ENCODE peak calls at places on chromosomes 3 and 15, in five cellular contexts. P is AG09309, S is heart left ventricle, J is RWPE2, Z is dorsolateral prefrontal cortex. A is an unnamed sample.

GRCh38 chr3:173301647-173302046 is 95.9 kb upstream of the NLGN1 start:
- DNase-seq in P (no peak), S (no peak), J (no peak), Z (no peak), A (no peak)

GRCh38 chr3:42192334-42193200 is 73.4 kb downstream of the CCK start:
- DNase-seq in P (no peak), S (no peak), J (no peak), Z (no peak), A (no peak)

GRCh38 chr3:114383875-114384557 is 90.2 kb downstream of the TIGIT start:
- DNase-seq in P (peak), S (peak), J (no peak), Z (peak), A (peak)

GRCh38 chr3:193928354-193929209 is 207.4 kb upstream of the HES1 start:
- DNase-seq in P (no peak), S (no peak), J (no peak), Z (no peak), A (no peak)

GRCh38 chr15:56805466-56806146 is 72.3 kb upstream of the ZNF280D start:
- DNase-seq in P (peak), S (no peak), J (peak), Z (no peak), A (no peak)

GRCh38 chr15:51132384-51133139 is 37.9 kb upstream of the TNFAIP8L3 start:
- DNase-seq in P (peak), S (no peak), J (no peak), Z (no peak), A (peak)

GRCh38 chr15:39625451-39625850 is 44.6 kb downstream of the THBS1 start:
- DNase-seq in P (no peak), S (no peak), J (no peak), Z (no peak), A (no peak)

GRCh38 chr3:94734201-94734600 is 671.3 kb downstream of the NSUN3 start:
- DNase-seq in P (no peak), S (no peak), J (no peak), Z (no peak), A (no peak)

GRCh38 chr3:188294823-188295487 is 141.0 kb downstream of the LPP start:
- DNase-seq in P (peak), S (no peak), J (no peak), Z (no peak), A (no peak)

GRCh38 chr15:55289011-55289572 is 521 bp downstream of the RAB27A start:
- DNase-seq in P (no peak), S (no peak), J (no peak), Z (peak), A (no peak)

GRCh38 chr3:134846943-134847342 is 51.9 kb downstream of the EPHB1 start:
- DNase-seq in P (peak), S (no peak), J (peak), Z (no peak), A (no peak)

GRCh38 chr15:48494646-48495045 is 150.9 kb downstream of the FBN1 start:
- DNase-seq in P (no peak), S (no peak), J (no peak), Z (no peak), A (no peak)

GRCh38 chr3:30914696-30915095 is 20.2 kb upstream of the GADL1 start:
- DNase-seq in P (no peak), S (no peak), J (no peak), Z (no peak), A (no peak)

GRCh38 chr3:63934041-63934440 is 21.9 kb upstream of the SCAANT1 start:
- DNase-seq in P (no peak), S (no peak), J (no peak), Z (no peak), A (no peak)

GRCh38 chr3:129592362-129593150 is 13.9 kb downstream of the PLXND1 start:
- DNase-seq in P (no peak), S (peak), J (no peak), Z (no peak), A (no peak)

GRCh38 chr15:35159170-35159569 is 74.1 kb upstream of the NANOGP8 start:
- DNase-seq in P (no peak), S (no peak), J (no peak), Z (no peak), A (no peak)

GRCh38 chr3:13098192-13098591 is 25.0 kb upstream of the IQSEC1 start:
- DNase-seq in P (no peak), S (no peak), J (no peak), Z (no peak), A (no peak)

GRCh38 chr15:92521624-92522008 is 127.9 kb downstream of the ST8SIA2 start:
- DNase-seq in P (peak), S (peak), J (no peak), Z (peak), A (peak)

GRCh38 chr3:187999821-188000220 is 154.1 kb upstream of the LPP start:
- DNase-seq in P (no peak), S (no peak), J (no peak), Z (no peak), A (no peak)

GRCh38 chr3:121749276-121750086 is at the start of gene GOLGB1:
- DNase-seq in P (peak), S (peak), J (peak), Z (peak), A (peak)
- TF ChIP-seq CTCF in P (peak), S (no peak), J (no peak), Z (peak), A (peak)

DNA sequence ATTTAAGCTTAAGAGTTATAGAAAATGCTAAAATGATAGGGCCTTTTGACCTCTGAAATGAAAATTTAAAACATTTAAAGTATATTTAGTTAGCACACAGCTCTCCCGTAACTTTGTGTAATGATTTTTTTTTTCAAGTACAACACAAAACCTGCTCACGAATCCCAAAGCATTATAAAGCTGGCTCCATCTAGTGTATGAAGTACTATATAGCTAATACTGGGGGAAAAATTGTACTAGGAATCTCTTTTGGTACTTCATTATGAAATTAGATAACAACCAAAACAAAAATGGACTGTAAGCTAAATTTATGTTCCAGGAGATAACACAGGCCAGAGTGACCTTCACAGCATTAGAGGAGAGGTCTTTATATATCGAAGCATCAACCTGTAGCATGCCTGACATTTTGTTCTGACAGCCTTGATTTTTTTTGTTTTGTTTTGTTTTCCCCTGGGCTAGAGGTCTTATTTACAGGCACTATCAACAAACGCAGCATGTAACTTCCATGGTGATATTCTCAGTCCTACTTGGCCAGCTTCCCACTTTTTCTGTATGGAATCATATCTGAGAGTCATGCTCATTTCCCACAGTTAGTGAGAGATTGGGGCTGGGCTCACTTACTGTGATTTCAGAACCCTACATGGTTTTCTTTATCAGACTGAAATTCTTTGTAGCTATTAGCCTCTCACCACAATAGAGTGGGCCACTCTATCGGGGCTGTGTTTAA is 116.3 kb downstream of the MITF start:
- DNase-seq in P (no peak), S (no peak), J (no peak), Z (no peak), A (no peak)
- TF ChIP-seq CTCF in P (peak), S (peak), J (peak), Z (peak), A (peak)

GRCh38 chr3:131532645-131533044 is 29.9 kb upstream of the MRPL3 start:
- DNase-seq in P (no peak), S (no peak), J (no peak), Z (no peak), A (no peak)

GRCh38 chr3:131530843-131531242 is 28.1 kb upstream of the MRPL3 start:
- DNase-seq in P (no peak), S (no peak), J (no peak), Z (no peak), A (no peak)

GRCh38 chr3:131530374-131530773 is 27.6 kb upstream of the MRPL3 start:
- DNase-seq in P (no peak), S (no peak), J (no peak), Z (no peak), A (no peak)

DNA sequence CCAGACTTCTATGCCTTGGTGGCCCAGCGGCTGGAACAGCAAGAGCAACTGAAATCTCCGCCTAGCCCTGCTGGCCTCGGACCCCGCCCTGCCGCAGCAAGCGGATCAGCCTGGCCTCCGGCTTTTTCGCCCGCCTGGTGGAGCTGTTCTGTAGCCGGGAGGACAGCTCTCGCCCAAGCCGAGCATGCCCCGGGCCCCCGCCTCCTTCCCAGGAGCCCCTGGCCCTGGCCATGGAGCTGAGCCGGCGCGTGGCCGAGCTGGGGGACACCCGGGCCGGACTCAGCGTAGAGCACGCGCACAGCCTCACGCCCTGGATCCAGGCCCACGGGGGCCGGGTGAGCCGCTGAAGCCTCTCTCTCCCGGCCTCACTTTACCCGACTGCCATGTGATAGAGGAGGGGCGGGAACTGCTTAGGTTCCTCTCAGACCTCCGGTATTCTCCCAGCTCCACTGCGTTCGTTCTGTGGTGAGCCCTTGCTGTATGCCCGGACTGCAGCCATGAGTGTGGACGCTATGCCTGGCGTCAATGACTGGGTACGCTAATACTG is 24.1 kb upstream of the MRPL3 start:
- DNase-seq in P (no peak), S (peak), J (peak), Z (no peak), A (no peak)
- TF ChIP-seq CTCF in P (peak), S (peak), J (peak), Z (peak), A (peak)

GRCh38 chr15:26864664-26865191 is 2.1 kb upstream of the GABRA5 start:
- DNase-seq in P (peak), S (no peak), J (no peak), Z (peak), A (no peak)
- TF ChIP-seq CTCF in P (peak), S (peak), J (peak), Z (peak), A (peak)

GRCh38 chr3:8423307-8423706 is 78.3 kb upstream of the LMCD1 start:
- DNase-seq in P (no peak), S (no peak), J (no peak), Z (no peak), A (no peak)

GRCh38 chr3:8424281-8424680 is 77.3 kb upstream of the LMCD1 start:
- DNase-seq in P (no peak), S (no peak), J (no peak), Z (no peak), A (no peak)

GRCh38 chr3:8420613-8421012 is 81.0 kb upstream of the LMCD1 start:
- DNase-seq in P (no peak), S (no peak), J (no peak), Z (no peak), A (no peak)

GRCh38 chr3:8421711-8422110 is 79.9 kb upstream of the LMCD1 start:
- DNase-seq in P (no peak), S (no peak), J (no peak), Z (no peak), A (no peak)

DNA sequence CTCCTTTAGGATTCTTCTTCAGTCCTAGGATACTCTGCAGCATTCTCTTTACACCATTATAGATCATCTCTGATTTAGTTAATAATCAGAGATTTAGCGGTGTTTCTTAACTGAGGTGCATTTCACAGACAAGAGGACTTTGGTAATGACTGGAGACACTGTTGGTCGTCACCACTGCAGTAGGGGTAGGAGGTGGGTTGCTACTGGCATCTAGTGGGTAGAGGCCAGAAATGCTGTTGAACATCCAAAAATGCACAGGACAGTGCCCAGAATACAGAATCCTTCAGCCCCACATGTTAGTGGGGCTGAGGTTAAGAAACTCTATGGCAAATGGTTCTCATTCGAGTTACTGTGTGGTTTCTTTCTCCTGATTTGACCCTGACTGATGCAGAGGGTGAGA is 80.4 kb upstream of the LMCD1 start:
- DNase-seq in P (no peak), S (no peak), J (no peak), Z (no peak), A (no peak)
- TF ChIP-seq CTCF in P (peak), S (no peak), J (no peak), Z (no peak), A (peak)

GRCh38 chr3:53845881-53846133 is 412 bp downstream of the CHDH start:
- DNase-seq in P (no peak), S (no peak), J (no peak), Z (no peak), A (no peak)

GRCh38 chr3:53844262-53845102 is 1.7 kb downstream of the CHDH start:
- DNase-seq in P (no peak), S (no peak), J (no peak), Z (peak), A (no peak)

GRCh38 chr3:53846134-53846850 is at the start of the genes CHDH and IL17RB:
- DNase-seq in P (no peak), S (peak), J (no peak), Z (peak), A (no peak)

GRCh38 chr3:53846851-53847155 is 435 bp downstream of the IL17RB start:
- DNase-seq in P (no peak), S (no peak), J (no peak), Z (no peak), A (no peak)

GRCh38 chr3:53845103-53845880 is 927 bp downstream of the CHDH start:
- DNase-seq in P (no peak), S (peak), J (no peak), Z (peak), A (no peak)
- TF ChIP-seq CTCF in P (peak), S (no peak), J (peak), Z (peak), A (peak)

DNA sequence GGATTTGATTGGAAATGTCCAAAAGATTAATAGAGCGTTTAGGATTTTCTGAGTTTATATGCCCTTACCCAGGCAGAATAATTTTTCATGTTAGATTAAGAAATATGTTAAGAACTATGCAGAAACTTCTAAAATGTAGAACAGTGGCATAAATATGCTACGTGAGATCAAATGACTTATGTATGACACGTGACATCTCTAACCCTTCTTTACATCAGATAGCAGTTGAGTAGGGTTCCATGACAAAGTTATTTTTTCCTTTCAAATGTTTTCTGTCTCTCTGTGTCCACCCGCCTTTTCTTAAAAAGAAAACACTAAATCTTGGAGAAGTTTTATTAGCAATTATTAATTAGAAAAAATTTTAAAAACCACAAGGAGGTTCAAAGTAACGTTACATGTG is 8.6 kb upstream of the TFG start:
- DNase-seq in P (no peak), S (no peak), J (no peak), Z (no peak), A (no peak)
- TF ChIP-seq CTCF in P (no peak), S (no peak), J (no peak), Z (no peak), A (no peak)

GRCh38 chr3:10116138-10116460 is 624 bp downstream of the BRK1 start:
- DNase-seq in P (no peak), S (no peak), J (no peak), Z (no peak), A (no peak)
- TF ChIP-seq CTCF in P (no peak), S (no peak), J (no peak), Z (no peak), A (no peak)

DNA sequence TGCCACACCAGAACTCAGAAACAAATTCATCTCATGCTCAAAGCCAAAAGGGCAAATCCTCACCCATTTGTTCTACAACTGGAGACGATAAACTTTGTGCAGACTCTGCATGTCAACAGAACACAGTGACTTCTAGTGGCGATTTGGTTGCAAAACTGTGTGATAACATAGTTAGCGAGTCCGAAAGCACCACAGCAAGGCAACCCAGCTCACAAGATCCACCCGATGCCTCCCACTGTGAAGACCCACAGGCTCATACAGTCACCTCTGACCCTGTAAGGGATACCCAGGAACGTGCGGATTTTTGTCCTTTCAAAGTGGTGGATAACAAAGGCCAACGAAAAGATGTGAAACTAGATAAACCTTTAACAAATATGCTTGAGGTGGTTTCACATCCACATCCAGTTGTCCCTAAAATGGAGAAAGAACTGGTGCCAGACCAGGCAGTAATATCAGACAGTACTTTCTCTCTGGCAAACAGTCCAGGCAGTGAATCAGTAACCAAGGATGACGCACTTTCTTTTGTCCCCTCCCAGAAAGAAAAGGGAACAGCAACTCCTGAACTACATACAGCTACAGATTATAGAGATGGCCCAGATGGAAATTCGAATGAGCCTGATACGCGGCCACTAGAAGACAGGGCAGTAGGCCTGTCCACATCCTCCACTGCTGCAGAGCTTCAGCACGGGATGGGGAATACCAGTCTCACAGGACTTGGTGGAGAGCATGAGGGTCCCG is 199.7 kb downstream of the AKAP13 start:
- DNase-seq in P (no peak), S (peak), J (no peak), Z (no peak), A (no peak)
- TF ChIP-seq CTCF in P (no peak), S (no peak), J (no peak), Z (no peak), A (no peak)

A was measured in osteocyte.